ENCODE peak calls at places on chromosomes 11 and 22, in seven cellular contexts. U is prostate gland; K is thoracic aorta; F is spleen; W is psoas muscle; R is CD8-positive, alpha-beta T cell; N is kidney epithelial cell. L is an unnamed sample. For H3K36me3, the result is how much of the 10 kb centered on the place peaks cover.

GRCh38 chr11:120354068-120354467 is 17.9 kb downstream of the ARHGEF12 start:
- DNase-seq in R (no peak), U (no peak), K (no peak), N (no peak), W (no peak), F (no peak), L (no peak)

GRCh38 chr11:8722156-8722555 is 39.6 kb downstream of the RPL27A start:
- DNase-seq in F (no peak), R (no peak), K (no peak), W (no peak), N (no peak), U (no peak), L (no peak)

GRCh38 chr22:47837703-47838102 is 1075.3 kb downstream of the TBC1D22A start:
- DNase-seq in U (no peak), K (no peak), F (no peak), N (no peak), W (no peak), R (no peak), L (peak)

GRCh38 chr22:48302657-48303359 is 1524.9 kb downstream of the BRD1 start:
- DNase-seq in F (no peak), K (no peak), R (peak), W (no peak), N (no peak), U (no peak), L (no peak)

GRCh38 chr11:14390669-14391068 is 31.7 kb upstream of the RRAS2 start:
- DNase-seq in K (no peak), F (no peak), R (no peak), N (no peak), U (no peak), W (no peak), L (no peak)

GRCh38 chr11:73980001-73980960 is 2.4 kb downstream of the UCP2 start:
- DNase-seq in F (peak), K (no peak), U (no peak), N (peak), W (peak), R (peak), L (peak)

GRCh38 chr11:45180888-45181594 is 34.6 kb downstream of the PRDM11 start:
- DNase-seq in F (no peak), R (peak), W (peak), U (peak), N (no peak), K (no peak), L (peak)

GRCh38 chr11:44848203-44848962 is 102.3 kb downstream of the TP53I11 start:
- DNase-seq in R (no peak), F (no peak), W (no peak), U (no peak), N (no peak), K (no peak), L (no peak)

GRCh38 chr22:33515733-33516297 is 404.5 kb downstream of the LARGE1 start:
- DNase-seq in N (no peak), K (no peak), R (no peak), U (no peak), F (no peak), W (no peak), L (no peak)

GRCh38 chr11:110249066-110249465 is 47.3 kb downstream of the RDX start:
- DNase-seq in R (no peak), F (no peak), U (no peak), W (no peak), K (no peak), N (no peak), L (no peak)

GRCh38 chr22:36585841-36586240 is 56.9 kb upstream of the EIF3D start:
- DNase-seq in U (no peak), F (peak), N (no peak), K (no peak), W (no peak), R (no peak), L (no peak)

GRCh38 chr11:30853470-30853869 is 267.3 kb upstream of the MPPED2 start:
- DNase-seq in W (no peak), N (no peak), F (no peak), U (no peak), R (no peak), K (no peak), L (no peak)

GRCh38 chr11:114598461-114598860 is 2.9 kb upstream of the NXPE4 start:
- DNase-seq in N (no peak), K (no peak), F (no peak), R (no peak), U (no peak), W (no peak), L (peak)

GRCh38 chr11:8656291-8656690 is 26.2 kb downstream of the TRIM66 start:
- DNase-seq in U (no peak), R (no peak), F (no peak), N (no peak), W (no peak), K (no peak), L (no peak)

GRCh38 chr11:96001037-96001436 is 77.1 kb upstream of the MTMR2 start:
- DNase-seq in K (peak), R (no peak), N (no peak), W (peak), F (no peak), U (peak), L (no peak)

GRCh38 chr11:92779746-92780145 is 189.7 kb upstream of the MTNR1B start:
- DNase-seq in U (no peak), N (no peak), F (no peak), R (no peak), K (no peak), W (no peak), L (no peak)

GRCh38 chr11:106137758-106138157 is 60.3 kb downstream of the AASDHPPT start:
- DNase-seq in N (no peak), F (no peak), K (no peak), U (no peak), W (no peak), R (no peak), L (no peak)

GRCh38 chr22:23286296-23286695 is 106.0 kb downstream of the BCR start:
- DNase-seq in W (no peak), N (no peak), R (no peak), F (no peak), U (no peak), K (no peak), L (no peak)

GRCh38 chr22:29224859-29225410 is 19.2 kb downstream of the EMID1 start:
- DNase-seq in K (no peak), W (peak), N (no peak), R (no peak), U (no peak), F (peak), L (no peak)

GRCh38 chr22:19291218-19291579 is 320 bp downstream of the CLTCL1 start:
- DNase-seq in U (peak), N (no peak), R (peak), W (peak), K (no peak), F (no peak), L (peak)

GRCh38 chr11:95693298-95693697 is 96.3 kb downstream of the FAM76B start:
- DNase-seq in W (no peak), F (no peak), U (no peak), R (no peak), N (no peak), K (no peak), L (no peak)

GRCh38 chr11:86978756-86979608 is 23.8 kb upstream of the FZD4 start:
- DNase-seq in W (no peak), N (no peak), U (no peak), K (no peak), F (no peak), R (no peak), L (no peak)

GRCh38 chr11:128326791-128327190 is 260.6 kb downstream of the ETS1 start:
- DNase-seq in K (no peak), W (no peak), N (no peak), R (no peak), U (no peak), F (no peak), L (no peak)

GRCh38 chr11:128502736-128503135 is 84.6 kb downstream of the ETS1 start:
- DNase-seq in R (no peak), F (no peak), W (no peak), K (no peak), N (no peak), U (no peak), L (no peak)

GRCh38 chr11:68471360-68472340 is 11.1 kb downstream of the PPP6R3 start:
- DNase-seq in F (peak), U (no peak), K (no peak), W (no peak), N (peak), R (no peak), L (no peak)

GRCh38 chr11:117071344-117071787 is 26.9 kb downstream of the SIK3 start:
- DNase-seq in W (no peak), N (no peak), F (no peak), K (no peak), U (peak), R (no peak), L (no peak)

DNA sequence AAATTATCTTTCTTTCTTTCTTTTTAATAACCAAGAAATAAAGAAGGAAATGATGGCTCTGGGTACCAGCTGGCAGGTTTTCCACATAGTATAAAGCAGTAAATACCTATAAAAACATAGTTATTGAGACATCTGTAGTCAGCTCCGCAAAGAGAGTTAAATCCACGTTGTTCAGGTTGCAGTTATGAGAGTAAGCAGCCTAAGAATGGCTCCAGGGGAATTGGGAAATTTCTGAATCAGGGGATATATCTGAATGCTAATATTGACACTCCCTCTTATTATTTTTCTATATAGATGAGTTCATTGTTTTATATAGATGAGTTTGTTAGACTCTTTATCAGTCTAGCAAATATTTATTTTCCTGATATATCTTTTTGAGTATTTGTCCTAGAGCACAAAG is 322.0 kb upstream of the LRRC4C start:
- DNase-seq in R (no peak), U (peak), N (no peak), F (no peak), K (no peak), W (no peak), L (no peak)
- TF ChIP-seq CTCF in R (no peak), U (no peak), N (no peak), F (no peak), K (no peak), W (no peak), L (no peak)

DNA sequence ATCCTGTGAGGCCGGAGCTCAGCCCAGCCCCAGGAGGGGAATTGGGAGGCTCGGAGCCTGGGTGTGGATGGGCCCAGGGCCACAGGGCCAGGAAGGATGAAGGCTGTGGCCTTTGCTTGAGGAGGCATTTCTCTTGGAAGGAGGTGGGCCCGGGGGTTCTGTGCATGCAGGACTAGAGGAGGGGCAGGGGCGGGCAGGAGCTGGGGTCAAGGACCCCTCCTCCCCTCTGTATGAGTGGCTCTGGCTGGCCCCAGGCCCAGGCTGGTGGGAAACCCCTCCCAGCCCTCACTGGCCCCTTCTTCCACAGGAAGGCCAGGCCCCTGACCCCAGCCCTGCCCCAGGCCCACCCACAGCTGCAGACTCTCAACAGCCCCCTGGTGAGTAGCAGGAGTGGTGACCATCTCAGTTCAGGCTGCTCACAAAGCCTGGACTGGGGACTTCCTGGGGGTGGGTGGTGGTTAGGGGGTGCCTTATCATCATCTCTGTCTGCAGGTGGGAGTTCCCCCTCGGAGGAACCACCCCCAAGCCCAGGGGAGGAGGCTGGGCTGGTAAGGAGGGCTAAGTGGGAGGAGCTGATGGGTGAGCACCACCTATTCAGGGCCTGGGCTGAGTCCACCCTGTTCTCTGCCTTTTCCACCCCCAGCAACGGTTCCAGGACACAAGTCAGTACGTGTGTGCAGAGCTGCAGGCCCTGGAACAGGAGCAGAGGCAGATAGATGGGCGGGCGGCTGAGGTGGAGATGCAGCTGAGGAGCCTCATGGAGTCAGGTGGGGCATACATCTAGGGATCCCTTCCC is 6.0 kb downstream of the KCNK7 start:
- DNase-seq in R (no peak), W (no peak), F (peak), N (no peak), K (no peak), U (no peak), L (peak)
- H3K36me3 ChIP-seq in R (under half), W (half or more), F (half or more), N (under half), K (under half), U (under half), L (under half)

GRCh38 chr22:49551446-49551845 is 276.2 kb downstream of the BRD1 start:
- DNase-seq in K (no peak), R (no peak), U (no peak), N (no peak), W (peak), F (peak), L (no peak)

GRCh38 chr22:49549851-49550430 is 277.7 kb downstream of the BRD1 start:
- DNase-seq in K (no peak), F (peak), R (no peak), N (no peak), W (no peak), U (no peak), L (no peak)

GRCh38 chr22:49551897-49552659 is 275.6 kb downstream of the BRD1 start:
- DNase-seq in W (no peak), K (no peak), F (peak), U (no peak), R (no peak), N (no peak), L (no peak)

GRCh38 chr22:49549256-49549655 is 278.4 kb downstream of the BRD1 start:
- DNase-seq in W (no peak), N (no peak), U (no peak), K (no peak), F (peak), R (no peak), L (no peak)

GRCh38 chr22:49550766-49551362 is 276.8 kb downstream of the BRD1 start:
- DNase-seq in R (no peak), W (no peak), K (no peak), U (no peak), F (peak), N (no peak), L (no peak)
- TF ChIP-seq CTCF in R (no peak), W (no peak), K (no peak), U (no peak), F (no peak), N (no peak), L (no peak)

DNA sequence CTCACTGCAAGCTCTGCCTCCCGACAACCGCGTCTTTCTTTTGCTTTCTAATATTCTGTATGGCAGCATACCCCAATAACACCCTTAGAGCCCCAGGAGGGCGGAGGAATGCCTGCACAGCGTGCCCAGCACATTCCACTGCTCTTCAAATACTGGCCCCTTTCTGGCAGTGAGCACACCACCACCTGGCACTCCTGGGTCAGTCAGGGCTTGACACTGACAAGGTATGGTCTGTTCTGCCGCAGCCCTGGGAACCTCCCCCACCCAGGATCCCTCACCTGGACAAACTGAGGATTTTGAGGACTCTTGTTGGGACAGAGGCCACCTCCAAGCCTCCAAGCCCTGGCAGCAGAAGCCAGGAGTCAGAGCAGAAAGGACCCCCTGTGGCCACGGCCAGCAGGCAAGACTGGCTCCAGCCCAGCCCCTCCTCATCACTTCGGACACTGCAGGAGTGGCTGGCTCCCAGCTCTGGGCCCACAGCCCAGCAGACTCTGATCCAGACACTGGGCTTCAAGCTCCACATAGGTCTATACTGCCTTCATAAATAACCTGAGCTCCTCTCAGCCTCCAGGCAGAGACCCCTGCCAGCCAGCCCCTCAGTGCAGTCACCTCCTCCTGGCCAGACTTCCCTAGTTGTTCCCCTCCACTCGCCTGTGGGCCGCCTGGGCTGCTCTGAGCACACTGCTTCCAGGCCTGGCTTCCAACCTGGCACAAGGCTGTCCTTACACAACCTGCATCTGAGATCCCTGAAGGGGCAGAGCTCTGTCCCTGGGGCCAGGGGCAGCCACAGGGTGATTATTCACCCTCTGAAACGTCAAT is 14.5 kb downstream of the CARS1 start:
- DNase-seq in U (no peak), K (no peak), R (no peak), F (peak), N (no peak), W (peak), L (no peak)
- H3K36me3 ChIP-seq in U (under half), K (under half), R (under half), F (half or more), N (under half), W (under half), L (under half)

L was measured in mucosa of descending colon.